ENCODE peak calls at places on chromosomes 4 and X, in ten cellular contexts. X is DND-41, V is A549, G is GM23248, L is fibroblast of lung, B is MM.1S, K is GM12878, U is neural progenitor cell, Q is HepG2, I is neuronal stem cell. A is an unnamed sample.

GRCh38 chr4:181685911-181686310 is 557.3 kb upstream of the TENM3 start:
- DNase-seq in B (no peak), I (no peak), U (no peak), V (no peak), L (peak), X (no peak), Q (no peak), G (peak), K (no peak), A (no peak)

GRCh38 chr4:79227896-79228295 is 98.0 kb downstream of the NAA11 start:
- DNase-seq in B (no peak), V (no peak), Q (no peak), U (no peak), L (no peak), K (no peak), G (no peak), X (no peak), I (no peak), A (no peak)

GRCh38 chr4:100582146-100582545 is 64.3 kb upstream of the EMCN start:
- DNase-seq in G (no peak), X (no peak), I (no peak), V (no peak), L (no peak), K (no peak), U (no peak), B (no peak), Q (no peak), A (no peak)

GRCh38 chr4:176779421-176779820 is 13.3 kb downstream of the VEGFC start:
- DNase-seq in L (no peak), G (no peak), X (no peak), I (no peak), Q (no peak), U (no peak), V (no peak), K (no peak), B (no peak), A (no peak)

GRCh38 chr4:170386974-170387373 is 297.2 kb upstream of the AADAT start:
- DNase-seq in V (no peak), B (peak), Q (no peak), U (no peak), I (no peak), L (peak), K (no peak), X (no peak), G (peak), A (no peak)

GRCh38 chr4:93731448-93731847 is 97.1 kb upstream of the ATOH1 start:
- DNase-seq in K (no peak), U (no peak), G (peak), X (no peak), B (no peak), Q (no peak), L (peak), V (no peak), I (no peak), A (peak)

GRCh38 chr4:27668001-27668400 is 807.4 kb downstream of the STIM2 start:
- DNase-seq in G (no peak), Q (no peak), V (no peak), L (no peak), I (no peak), K (no peak), B (no peak), X (no peak), U (no peak), A (no peak)

GRCh38 chrX:139932077-139932900 is 564 bp downstream of the ATP11C start:
- DNase-seq in G (peak), I (no peak), Q (no peak), B (peak), X (peak), U (peak), V (peak), K (no peak), L (peak), A (peak)

GRCh38 chr4:118279328-118279727 is 73.5 kb downstream of the PRSS12 start:
- DNase-seq in V (no peak), U (no peak), G (no peak), L (peak), Q (no peak), B (no peak), K (no peak), I (no peak), X (no peak), A (no peak)

GRCh38 chr4:169251291-169252235 is 19.2 kb downstream of the SH3RF1 start:
- DNase-seq in V (peak), G (no peak), K (no peak), B (no peak), L (peak), I (no peak), X (no peak), U (peak), Q (peak), A (peak)
- H3K4me2 ChIP-seq in V (peak), G (no peak), K (no peak), B (no peak), L (no peak), I (no peak), X (no peak), U (peak), Q (peak), A (peak)

DNA sequence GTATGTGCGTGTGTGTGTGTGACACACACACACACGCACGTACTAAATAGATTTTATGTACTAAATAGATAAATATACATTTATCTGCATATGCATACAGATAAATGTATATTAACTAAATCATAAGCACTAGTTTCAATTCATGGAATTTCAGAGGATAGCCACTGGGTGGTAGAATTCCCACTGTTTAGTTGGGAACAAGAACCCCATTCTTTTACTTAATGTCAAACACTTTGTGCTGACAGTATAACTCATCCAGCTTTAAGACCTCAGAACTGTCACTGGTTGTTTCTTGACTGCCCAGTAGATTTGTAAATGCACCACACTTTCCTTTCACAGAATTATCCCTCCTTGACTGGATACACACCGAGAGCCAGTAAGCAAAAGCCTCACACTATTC is 32.5 kb downstream of the PPARGC1A start:
- DNase-seq in K (no peak), V (no peak), G (peak), X (no peak), L (peak), B (no peak), U (no peak), I (no peak), Q (peak), A (no peak)
- H3K4me2 ChIP-seq in K (no peak), V (no peak), G (no peak), X (no peak), L (no peak), B (no peak), U (no peak), I (no peak), Q (peak), A (no peak)

GRCh38 chrX:112839856-112840255 is 775 bp downstream of the AMOT start:
- DNase-seq in Q (no peak), L (no peak), K (no peak), V (no peak), U (peak), X (no peak), G (no peak), B (no peak), I (no peak), A (peak)
- H3K4me2 ChIP-seq in Q (peak), L (peak), K (peak), V (peak), U (peak), X (peak), G (peak), B (peak), I (peak), A (peak)

DNA sequence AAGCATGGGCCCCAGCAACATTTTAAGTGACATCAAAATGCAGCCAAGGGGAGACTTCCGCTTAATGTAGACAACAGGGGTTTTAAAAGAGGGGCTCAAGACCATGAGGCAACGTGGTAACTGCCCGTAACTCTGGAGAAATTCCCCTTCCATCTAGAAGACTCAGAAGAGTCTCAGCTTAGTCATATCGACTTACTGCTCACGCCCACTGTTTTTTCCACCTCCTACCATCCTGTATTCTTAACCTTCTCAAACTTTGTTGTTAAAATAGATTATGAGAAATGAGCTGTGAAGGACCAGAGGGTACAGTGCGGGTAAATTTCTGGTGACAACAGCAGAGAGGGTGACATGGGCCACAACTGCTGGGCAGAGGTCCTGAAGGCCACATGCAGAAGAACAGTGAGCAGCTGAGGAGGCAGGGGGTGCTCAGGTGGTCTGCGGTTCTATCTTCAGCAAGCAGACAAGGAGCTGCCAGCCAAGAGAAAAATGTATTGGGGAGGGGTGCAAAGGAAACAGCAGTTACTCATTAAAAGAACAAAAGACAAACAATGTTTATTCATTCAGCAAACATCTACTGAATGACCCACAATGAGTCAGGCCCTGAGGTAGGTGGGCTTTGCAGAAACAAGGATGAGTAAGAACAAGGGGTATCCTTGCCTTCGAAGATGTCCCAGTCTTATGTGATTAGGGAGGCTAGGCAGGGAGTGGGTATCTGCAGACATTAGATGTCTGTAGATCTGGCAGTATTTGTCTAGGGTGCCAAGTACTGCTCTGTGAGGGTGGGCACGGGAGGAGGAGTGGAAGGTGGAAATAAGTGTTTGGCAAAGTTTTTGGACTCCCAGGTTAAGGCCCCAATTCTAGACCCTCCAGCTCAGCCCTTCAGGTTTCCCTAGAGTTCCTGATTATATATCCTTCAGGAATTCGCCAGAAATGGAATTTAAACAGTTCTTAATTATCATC is 175.3 kb downstream of the TSPAN5 start:
- DNase-seq in X (no peak), B (no peak), K (peak), U (no peak), L (peak), I (no peak), G (peak), V (peak), Q (peak), A (no peak)
- H3K4me2 ChIP-seq in X (no peak), B (no peak), K (peak), U (no peak), L (peak), I (no peak), G (peak), V (peak), Q (no peak), A (no peak)

DNA sequence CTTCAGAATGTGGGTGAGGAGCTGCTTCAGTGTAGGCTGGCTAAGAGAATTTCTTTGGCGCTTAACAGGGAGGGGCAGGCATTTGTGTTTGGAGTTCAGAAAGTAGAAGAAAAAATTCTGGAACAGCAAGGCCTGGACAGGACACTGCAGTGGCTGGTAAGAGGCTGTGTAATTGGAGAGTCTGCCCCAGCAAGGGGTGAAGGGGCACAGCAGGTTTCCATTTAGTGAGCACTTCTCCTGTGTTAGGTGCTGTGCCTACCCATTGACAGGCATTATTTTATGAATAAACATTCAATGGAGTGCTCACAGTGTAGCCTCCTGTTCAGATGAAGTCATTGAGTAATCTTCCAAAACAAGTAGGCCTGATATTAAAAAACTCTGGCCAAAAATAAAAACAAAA is 10.7 kb upstream of the CPE start:
- DNase-seq in I (no peak), B (no peak), Q (no peak), X (no peak), V (no peak), K (no peak), G (no peak), L (no peak), U (no peak), A (no peak)
- H3K4me2 ChIP-seq in I (no peak), B (no peak), Q (no peak), X (no peak), V (no peak), K (no peak), G (no peak), L (no peak), U (no peak), A (peak)